ENCODE peak calls at places on chromosomes 5 and 9, in five cellular contexts. G, Z, Q, C and B are unnamed samples.
A peak's percentile ranks its signal among the peaks of the same experiment; 100 is the strongest.

GRCh38 chr5:149280124-149280523 is 8.5 kb downstream of the AFAP1L1 start:
- DNase-seq in G (no peak), Z (no peak), Q (no peak), C (no peak), B (no peak)

GRCh38 chr9:77307166-77307565 is 129.8 kb downstream of the VPS13A start:
- DNase-seq in G (no peak), Z (no peak), Q (no peak), C (no peak), B (no peak)

GRCh38 chr5:173736923-173737412 is 120.5 kb upstream of the BOD1 start:
- DNase-seq in G (no peak), Z (no peak), Q (peak; percentile 65), C (peak; percentile 53), B (no peak)

GRCh38 chr9:131275332-131276106 is 791 bp downstream of the FAM78A start:
- DNase-seq in G (no peak), Z (no peak), Q (no peak), C (no peak), B (peak; percentile 73)

GRCh38 chr9:81529556-81530193 is 159.7 kb downstream of the TLE1 start:
- DNase-seq in G (peak; percentile 16), Z (no peak), Q (no peak), C (no peak), B (no peak)

GRCh38 chr5:138180183-138180782 is 1.4 kb downstream of the KIF20A start:
- DNase-seq in G (peak; percentile 21), Z (no peak), Q (no peak), C (no peak), B (no peak)

GRCh38 chr5:66209794-66210193 is 65.7 kb downstream of the SREK1 start:
- DNase-seq in G (no peak), Z (no peak), Q (no peak), C (no peak), B (no peak)

GRCh38 chr5:34517249-34517648 is 138.9 kb upstream of the RAI14 start:
- DNase-seq in G (no peak), Z (no peak), Q (no peak), C (no peak), B (no peak)

GRCh38 chr9:132243156-132244074 is 81.6 kb downstream of the NTNG2 start:
- DNase-seq in G (no peak), Z (no peak), Q (no peak), C (no peak), B (no peak)

GRCh38 chr5:170552486-170553122 is 48.8 kb downstream of the KCNIP1 start:
- DNase-seq in G (no peak), Z (peak; percentile 80), Q (peak; percentile 47), C (peak; percentile 61), B (peak; percentile 83)

GRCh38 chr5:165497707-165498106 is 1992.3 kb downstream of the MAT2B start:
- DNase-seq in G (no peak), Z (no peak), Q (no peak), C (no peak), B (no peak)

GRCh38 chr5:105619725-105620124 is 2051.0 kb downstream of the EFNA5 start:
- DNase-seq in G (no peak), Z (no peak), Q (no peak), C (no peak), B (no peak)

GRCh38 chr5:58751222-58751621 is 168.3 kb downstream of the RAB3C start:
- DNase-seq in G (no peak), Z (no peak), Q (no peak), C (no peak), B (no peak)

GRCh38 chr5:124602925-124603650 is 143.4 kb downstream of the ZNF608 start:
- DNase-seq in G (no peak), Z (no peak), Q (no peak), C (no peak), B (no peak)

GRCh38 chr9:4333231-4333740 is 33.4 kb upstream of the GLIS3 start:
- DNase-seq in G (no peak), Z (no peak), Q (no peak), C (no peak), B (no peak)

GRCh38 chr9:2477755-2478154 is 143.8 kb upstream of the VLDLR start:
- DNase-seq in G (no peak), Z (no peak), Q (no peak), C (no peak), B (no peak)

GRCh38 chr5:76521240-76521758 is 101.9 kb downstream of the F2RL2 start:
- DNase-seq in G (peak; percentile 2), Z (no peak), Q (no peak), C (no peak), B (no peak)

GRCh38 chr9:101758300-101758930 is 20.0 kb upstream of the GRIN3A start:
- DNase-seq in G (no peak), Z (no peak), Q (no peak), C (no peak), B (no peak)

GRCh38 chr5:143600396-143601075 is 197.1 kb upstream of the NR3C1 start:
- DNase-seq in G (no peak), Z (no peak), Q (no peak), C (no peak), B (no peak)

GRCh38 chr5:173925449-173926071 is 37.4 kb downstream of the CPEB4 start:
- DNase-seq in G (no peak), Z (no peak), Q (peak; percentile 66), C (peak; percentile 42), B (peak; percentile 43)

GRCh38 chr9:128065907-128066712 is 1.0 kb downstream of the NAIF1 start:
- DNase-seq in G (no peak), Z (peak; percentile 66), Q (no peak), C (no peak), B (no peak)

GRCh38 chr5:43121565-43122484 is 1.1 kb downstream of the ZNF131 start:
- DNase-seq in G (peak; percentile 8), Z (no peak), Q (peak; percentile 41), C (no peak), B (no peak)

GRCh38 chr5:177984565-177985166 is 11.4 kb downstream of the PROP1 start:
- DNase-seq in G (no peak), Z (no peak), Q (no peak), C (no peak), B (no peak)

GRCh38 chr5:82601085-82601484 is 322.9 kb upstream of the RPS23 start:
- DNase-seq in G (no peak), Z (no peak), Q (peak; percentile 73), C (peak; percentile 62), B (no peak)

GRCh38 chr5:122062205-122062604 is 15.9 kb downstream of the LOX start:
- DNase-seq in G (no peak), Z (no peak), Q (no peak), C (no peak), B (no peak)

DNA sequence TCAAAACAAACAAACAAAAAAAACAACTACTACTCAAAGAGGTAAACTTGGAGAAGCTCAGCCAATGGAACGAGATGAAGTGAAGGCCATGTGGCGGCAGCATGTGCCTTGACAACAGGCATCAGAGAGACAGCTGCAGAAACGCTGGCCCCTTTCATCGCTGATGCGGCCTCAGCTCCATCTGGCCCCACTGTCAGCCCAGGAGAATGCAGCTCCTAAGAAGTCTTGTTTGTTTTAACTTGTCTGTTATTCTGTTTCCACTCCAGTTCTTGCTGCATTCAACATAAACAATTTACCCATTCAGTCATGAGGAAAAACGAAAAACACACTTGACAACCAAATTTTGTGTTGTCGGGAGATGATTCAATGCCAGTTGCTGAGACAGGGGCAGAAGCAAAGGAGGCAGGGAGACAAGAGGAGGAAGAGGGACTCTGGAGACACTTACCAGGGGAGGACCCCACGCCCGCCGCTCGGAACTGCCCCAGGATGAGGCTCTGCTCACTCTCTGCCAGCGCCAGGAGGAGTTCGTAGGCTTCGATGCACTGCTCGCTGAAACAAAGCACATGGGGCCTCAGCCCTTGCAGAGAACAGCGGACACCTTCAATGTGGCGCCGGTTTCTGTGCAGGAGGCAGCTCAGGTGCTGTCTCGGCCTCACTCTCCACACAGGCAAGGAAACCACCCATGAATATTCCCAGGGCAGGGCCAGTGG is 91.2 kb downstream of the DCP2 start:
- DNase-seq in G (no peak), Z (no peak), Q (no peak), C (no peak), B (no peak)
- H3K4me3 ChIP-seq in G (no peak overlapping the region), Z (no peak overlapping the region), Q (no peak overlapping the region), C (no peak overlapping the region), B (no peak overlapping the region)

DNA sequence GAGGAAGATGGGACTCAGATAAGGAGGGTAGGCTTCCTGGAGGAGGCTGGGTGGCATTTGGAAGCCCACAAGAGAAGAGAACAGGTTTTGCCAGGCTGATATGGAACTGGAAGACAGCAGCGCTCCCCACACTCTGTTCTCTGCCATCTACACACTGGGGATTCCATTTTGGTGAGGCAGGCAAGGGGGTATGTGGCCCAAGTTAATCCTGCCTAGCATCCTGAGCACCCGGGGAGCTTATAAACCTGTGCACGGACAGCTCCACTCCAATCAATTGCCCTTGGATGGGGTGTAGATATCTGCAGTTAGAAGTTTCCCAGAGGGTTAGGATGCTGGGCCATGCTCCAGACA is 158.8 kb downstream of the MACROH2A1 start:
- DNase-seq in G (no peak), Z (no peak), Q (peak; percentile 13), C (no peak), B (no peak)
- TF ChIP-seq CTCF in G (no peak), Z (no peak), Q (no peak), C (no peak), B (no peak)

GRCh38 chr5:125743939-125744338 is 679.3 kb upstream of the GRAMD2B start:
- DNase-seq in G (no peak), Z (no peak), Q (no peak), C (no peak), B (no peak)
- H3K4me3 ChIP-seq in G (no peak overlapping the region), Z (no peak overlapping the region), Q (no peak overlapping the region), C (no peak overlapping the region), B (no peak overlapping the region)

GRCh38 chr9:88041447-88041846 is 67.1 kb upstream of the CDK20 start:
- DNase-seq in G (no peak), Z (no peak), Q (no peak), C (no peak), B (no peak)
- TF ChIP-seq CTCF in G (peak; percentile 73), Z (peak; percentile 33), Q (no peak), C (peak; percentile 16), B (peak; percentile 48)

DNA sequence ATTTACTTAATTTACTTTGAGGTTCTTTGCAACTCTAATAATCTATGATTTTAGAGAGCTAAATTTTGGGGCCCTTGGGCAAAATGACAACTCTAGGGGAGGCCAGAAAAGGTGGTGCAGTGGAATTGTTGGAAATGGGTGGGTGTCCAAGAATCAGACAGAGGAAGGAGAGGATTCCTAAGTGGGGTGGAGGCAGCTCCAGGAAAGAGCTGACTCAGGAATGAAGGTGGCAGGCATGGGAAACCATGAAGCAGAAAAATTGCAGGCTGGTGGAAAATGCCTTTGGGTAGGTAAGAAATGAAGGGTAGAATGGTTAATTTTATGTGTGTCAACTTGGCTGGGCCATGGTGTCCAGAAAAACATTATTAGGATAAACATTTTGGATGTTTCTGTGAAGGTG is 248.5 kb upstream of the TUT7 start:
- DNase-seq in G (no peak), Z (no peak), Q (no peak), C (no peak), B (no peak)
- H3K4me3 ChIP-seq in G (no peak overlapping the region), Z (no peak overlapping the region), Q (no peak overlapping the region), C (no peak overlapping the region), B (no peak overlapping the region)

GRCh38 chr5:425714-426113 is 17.3 kb upstream of the EXOC3 start:
- DNase-seq in G (no peak), Z (peak; percentile 22), Q (no peak), C (no peak), B (no peak)
- TF ChIP-seq CTCF in G (no peak), Z (no peak), Q (no peak), C (no peak), B (peak; percentile 13)